ENCODE peak calls at places on chromosomes 6 and 20, in four cellular contexts. G, D, X and K are unnamed samples. For H3K9me3, the result is how much of the 10 kb centered on the place peaks cover.

GRCh38 chr6:37538107-37538506 is 38.4 kb upstream of the CCDC167 start:
- DNase-seq in X (peak), D (peak), G (peak), K (peak)

GRCh38 chr6:39137235-39137634 is 22.2 kb upstream of the SAYSD1 start:
- DNase-seq in G (no peak), D (peak), X (peak), K (no peak)

GRCh38 chr6:19811397-19812079 is 25.6 kb upstream of the ID4 start:
- DNase-seq in X (peak), G (peak), D (no peak), K (no peak)

GRCh38 chr6:56913276-56914138 is 41.4 kb upstream of the BEND6 start:
- DNase-seq in G (no peak), D (no peak), X (no peak), K (no peak)

GRCh38 chr6:98904096-98904495 is 43.6 kb downstream of the FBXL4 start:
- DNase-seq in G (no peak), X (no peak), D (no peak), K (no peak)

GRCh38 chr6:31660998-31661866 is 654 bp upstream of the C6orf47 start:
- DNase-seq in G (no peak), X (no peak), D (no peak), K (no peak)

GRCh38 chr20:30168025-30168799 is 1089.3 kb upstream of the DEFB115 start:
- DNase-seq in G (no peak), D (no peak), X (no peak), K (no peak)

GRCh38 chr6:42402184-42402583 is 49.5 kb downstream of the TRERF1 start:
- DNase-seq in X (no peak), D (no peak), G (peak), K (peak)

GRCh38 chr20:48776306-48776705 is 51.5 kb downstream of the PREX1 start:
- DNase-seq in D (no peak), G (no peak), X (no peak), K (no peak)

GRCh38 chr6:82017316-82017715 is 230.2 kb downstream of the IBTK start:
- DNase-seq in X (peak), G (peak), D (no peak), K (no peak)

GRCh38 chr6:30267423-30267822 is 54.2 kb upstream of the TRIM26 start:
- DNase-seq in G (no peak), D (no peak), X (no peak), K (no peak)

GRCh38 chr6:29632789-29633531 is at the start of gene GABBR1:
- DNase-seq in X (no peak), G (peak), D (peak), K (no peak)

GRCh38 chr6:149965191-149966020 is 1.7 kb downstream of the ULBP1 start:
- DNase-seq in X (no peak), G (no peak), D (no peak), K (no peak)

GRCh38 chr20:32964575-32964974 is 39.7 kb downstream of the SUN5 start:
- DNase-seq in X (no peak), G (no peak), D (no peak), K (no peak)

GRCh38 chr6:130322673-130323268 is 43.0 kb upstream of the TMEM200A start:
- DNase-seq in X (peak), G (peak), D (peak), K (peak)

GRCh38 chr20:329851-330232 is 4.5 kb downstream of the SOX12 start:
- DNase-seq in X (no peak), G (no peak), D (no peak), K (no peak)

GRCh38 chr6:149960488-149960887 is 3.3 kb upstream of the ULBP1 start:
- DNase-seq in G (no peak), X (no peak), D (no peak), K (no peak)

GRCh38 chr6:166556871-166557322 is 29.6 kb downstream of the RAMACL start:
- DNase-seq in D (no peak), X (no peak), G (peak), K (peak)
- TF ChIP-seq TCF7L2 in D (no peak), X (no peak), G (no peak), K (no peak)

DNA sequence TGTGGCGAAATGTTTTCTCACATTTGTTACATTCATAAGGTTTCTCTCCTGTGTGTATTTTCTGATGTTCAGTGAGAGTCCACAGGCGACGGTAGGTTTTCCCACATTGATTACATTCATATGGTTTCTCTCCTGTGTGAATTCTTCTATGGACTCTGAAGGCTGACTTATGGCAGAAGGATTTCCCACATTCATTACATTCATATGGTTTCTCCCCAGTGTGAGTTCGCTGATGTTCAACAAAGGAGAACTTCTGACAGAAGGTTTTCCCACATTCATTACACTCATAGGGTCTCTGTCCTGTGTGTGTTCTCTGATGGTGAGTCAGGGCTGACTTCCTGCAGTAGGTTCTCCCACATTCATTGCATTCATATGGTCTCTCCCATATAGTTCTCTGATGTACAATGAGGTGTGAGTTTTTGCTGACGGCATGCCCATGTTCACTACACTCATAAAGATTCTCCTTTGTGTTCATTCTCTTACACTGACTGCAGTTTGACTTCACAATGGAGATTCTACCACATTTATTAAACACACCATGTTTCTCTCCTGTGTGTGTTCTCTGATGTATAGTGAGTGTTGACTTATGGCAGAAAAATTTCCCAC is 11.9 kb downstream of the ZNF334 start:
- DNase-seq in D (no peak), X (peak), G (no peak), K (no peak)
- H3K9me3 ChIP-seq in D (under half), X (under half), G (under half), K (under half)

DNA sequence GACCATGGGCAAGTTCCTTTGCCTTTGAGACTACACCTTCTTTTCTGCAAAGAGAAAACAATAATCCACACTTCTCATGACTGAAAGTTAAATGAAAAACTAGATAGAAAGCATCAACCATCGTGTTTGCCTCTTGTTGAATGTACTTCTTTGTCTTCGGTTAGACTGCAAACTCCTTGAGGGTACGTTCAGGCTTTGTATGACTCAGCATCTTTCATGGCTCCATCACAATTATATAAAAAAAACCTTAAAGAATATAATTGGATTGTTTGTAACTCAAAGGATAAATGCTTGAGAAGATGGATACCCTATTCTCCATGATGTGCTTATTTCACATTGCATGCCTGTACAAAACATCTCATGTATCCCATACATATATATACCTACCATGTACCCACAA is 439.2 kb downstream of the MAFB start:
- DNase-seq in G (no peak), X (no peak), D (no peak), K (no peak)
- TF ChIP-seq TCF7L2 in G (no peak), X (no peak), D (no peak), K (no peak)

DNA sequence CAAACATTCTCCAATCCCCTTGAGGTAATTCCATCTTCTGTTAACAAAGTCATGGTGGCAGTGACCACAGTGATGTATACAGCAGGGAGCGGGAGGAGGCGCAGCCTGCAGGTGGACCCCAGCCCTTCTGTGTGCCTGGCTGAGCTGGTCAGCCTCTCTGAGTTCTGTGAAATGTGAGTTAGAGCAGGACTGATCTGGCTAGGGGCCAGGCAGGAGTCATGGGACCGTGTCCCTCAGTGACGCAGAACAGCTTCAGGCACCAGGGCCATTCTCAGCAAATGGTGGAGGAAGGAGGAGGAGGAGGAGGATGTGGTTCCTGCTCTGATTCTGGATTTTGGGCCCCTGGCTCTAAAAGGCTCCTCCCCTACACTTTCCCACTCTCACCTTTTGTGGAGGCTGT is 6.9 kb downstream of the PHACTR3 start:
- DNase-seq in D (no peak), X (no peak), G (no peak), K (no peak)
- H3K9me3 ChIP-seq in D (under half), X (under half), G (under half), K (under half)